ENCODE peak calls at places on chromosomes 13 and 19, in eight cellular contexts. One of them, this sample, is unnamed. For H3K4me1, the result is how much of the 10 kb centered on the place peaks cover.

GRCh38 chr13:97460004-97460756 is 26.2 kb downstream of the RAP2A start:
- DNase-seq in ovary: no peak
- DNase-seq in cardiac muscle cell: peak
- DNase-seq in transverse colon: no peak
- DNase-seq in adipocyte: no peak
- DNase-seq in CD8-positive, alpha-beta T cell: no peak
- DNase-seq in A549: no peak
- DNase-seq in testis: no peak
- DNase-seq in this sample: no peak

GRCh38 chr13:66780814-66781213 is 449.3 kb downstream of the PCDH9 start:
- DNase-seq in ovary: no peak
- DNase-seq in cardiac muscle cell: peak
- DNase-seq in transverse colon: no peak
- DNase-seq in adipocyte: peak
- DNase-seq in CD8-positive, alpha-beta T cell: no peak
- DNase-seq in A549: peak
- DNase-seq in testis: no peak
- DNase-seq in this sample: no peak

GRCh38 chr13:45086484-45086883 is 33.8 kb upstream of the GTF2F2 start:
- DNase-seq in ovary: no peak
- DNase-seq in cardiac muscle cell: peak
- DNase-seq in transverse colon: no peak
- DNase-seq in adipocyte: no peak
- DNase-seq in CD8-positive, alpha-beta T cell: no peak
- DNase-seq in A549: no peak
- DNase-seq in testis: no peak
- DNase-seq in this sample: no peak

GRCh38 chr19:2477732-2478191 is 1.8 kb downstream of the GADD45B start:
- DNase-seq in ovary: no peak
- DNase-seq in cardiac muscle cell: peak
- DNase-seq in transverse colon: peak
- DNase-seq in adipocyte: peak
- DNase-seq in CD8-positive, alpha-beta T cell: peak
- DNase-seq in A549: peak
- DNase-seq in testis: peak
- DNase-seq in this sample: no peak

GRCh38 chr13:42328672-42329071 is 56.7 kb downstream of the AKAP11 start:
- DNase-seq in ovary: no peak
- DNase-seq in cardiac muscle cell: peak
- DNase-seq in transverse colon: no peak
- DNase-seq in adipocyte: no peak
- DNase-seq in CD8-positive, alpha-beta T cell: no peak
- DNase-seq in A549: no peak
- DNase-seq in testis: no peak
- DNase-seq in this sample: no peak

GRCh38 chr19:6378036-6378435 is 2.3 kb upstream of the PSPN start:
- DNase-seq in ovary: no peak
- DNase-seq in cardiac muscle cell: peak
- DNase-seq in transverse colon: no peak
- DNase-seq in adipocyte: peak
- DNase-seq in CD8-positive, alpha-beta T cell: no peak
- DNase-seq in A549: no peak
- DNase-seq in testis: peak
- DNase-seq in this sample: peak

GRCh38 chr13:27712421-27712820 is 79.9 kb upstream of the GSX1 start:
- DNase-seq in ovary: no peak
- DNase-seq in cardiac muscle cell: peak
- DNase-seq in transverse colon: peak
- DNase-seq in adipocyte: peak
- DNase-seq in CD8-positive, alpha-beta T cell: peak
- DNase-seq in A549: peak
- DNase-seq in testis: peak
- DNase-seq in this sample: no peak

GRCh38 chr19:46868444-46868843 is 7.6 kb downstream of the ARHGAP35 start:
- DNase-seq in ovary: no peak
- DNase-seq in cardiac muscle cell: no peak
- DNase-seq in transverse colon: no peak
- DNase-seq in adipocyte: no peak
- DNase-seq in CD8-positive, alpha-beta T cell: no peak
- DNase-seq in A549: no peak
- DNase-seq in testis: no peak
- DNase-seq in this sample: no peak

GRCh38 chr13:108306768-108307332 is 37.3 kb downstream of the TNFSF13B start:
- DNase-seq in ovary: no peak
- DNase-seq in cardiac muscle cell: no peak
- DNase-seq in transverse colon: no peak
- DNase-seq in adipocyte: no peak
- DNase-seq in CD8-positive, alpha-beta T cell: no peak
- DNase-seq in A549: no peak
- DNase-seq in testis: no peak
- DNase-seq in this sample: no peak

GRCh38 chr13:27043013-27043412 is 128.6 kb downstream of the USP12 start:
- DNase-seq in ovary: no peak
- DNase-seq in cardiac muscle cell: peak
- DNase-seq in transverse colon: no peak
- DNase-seq in adipocyte: peak
- DNase-seq in CD8-positive, alpha-beta T cell: no peak
- DNase-seq in A549: peak
- DNase-seq in testis: no peak
- DNase-seq in this sample: no peak

GRCh38 chr19:18128044-18128443 is 24.9 kb upstream of the PIK3R2 start:
- DNase-seq in ovary: no peak
- DNase-seq in cardiac muscle cell: no peak
- DNase-seq in transverse colon: no peak
- DNase-seq in adipocyte: no peak
- DNase-seq in CD8-positive, alpha-beta T cell: no peak
- DNase-seq in A549: no peak
- DNase-seq in testis: no peak
- DNase-seq in this sample: no peak

GRCh38 chr13:32408999-32409313 is 19.0 kb downstream of the N4BP2L1 start:
- DNase-seq in ovary: no peak
- DNase-seq in cardiac muscle cell: no peak
- DNase-seq in transverse colon: no peak
- DNase-seq in adipocyte: no peak
- DNase-seq in CD8-positive, alpha-beta T cell: no peak
- DNase-seq in A549: no peak
- DNase-seq in testis: peak
- DNase-seq in this sample: no peak

GRCh38 chr19:40443930-40444180 is 280 bp downstream of the SERTAD3 start:
- DNase-seq in ovary: no peak
- DNase-seq in cardiac muscle cell: no peak
- DNase-seq in transverse colon: no peak
- DNase-seq in adipocyte: no peak
- DNase-seq in CD8-positive, alpha-beta T cell: no peak
- DNase-seq in A549: no peak
- DNase-seq in testis: no peak
- DNase-seq in this sample: no peak

GRCh38 chr13:53743906-53744305 is 715.3 kb downstream of the OLFM4 start:
- DNase-seq in ovary: no peak
- DNase-seq in cardiac muscle cell: no peak
- DNase-seq in transverse colon: no peak
- DNase-seq in adipocyte: no peak
- DNase-seq in CD8-positive, alpha-beta T cell: no peak
- DNase-seq in A549: peak
- DNase-seq in testis: no peak
- DNase-seq in this sample: no peak

GRCh38 chr19:6057651-6058365 is 52.5 kb downstream of the RFX2 start:
- DNase-seq in ovary: no peak
- DNase-seq in cardiac muscle cell: no peak
- DNase-seq in transverse colon: no peak
- DNase-seq in adipocyte: no peak
- DNase-seq in CD8-positive, alpha-beta T cell: no peak
- DNase-seq in A549: no peak
- DNase-seq in testis: peak
- DNase-seq in this sample: no peak

GRCh38 chr19:591099-591958 is 1.6 kb downstream of the HCN2 start:
- DNase-seq in ovary: peak
- DNase-seq in cardiac muscle cell: peak
- DNase-seq in transverse colon: no peak
- DNase-seq in adipocyte: peak
- DNase-seq in CD8-positive, alpha-beta T cell: no peak
- DNase-seq in A549: no peak
- DNase-seq in testis: no peak
- DNase-seq in this sample: no peak

DNA sequence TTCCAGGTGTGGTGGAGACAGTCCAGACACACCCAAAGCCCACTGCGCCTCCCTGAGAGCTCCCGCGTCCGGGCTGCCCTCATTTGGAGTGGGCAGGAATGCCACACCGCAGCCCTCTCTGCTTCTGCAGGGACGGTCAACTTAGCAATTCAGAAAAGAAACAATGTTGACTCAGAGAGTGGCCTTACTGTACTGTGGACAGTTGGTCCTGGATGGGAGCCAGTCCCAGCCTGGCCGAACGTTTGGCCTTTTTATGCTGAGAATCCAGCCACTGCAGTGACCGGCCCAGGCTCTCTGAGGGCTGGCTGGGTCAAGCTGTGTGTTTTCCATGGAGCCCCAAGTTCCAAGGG is 7.2 kb downstream of the GAS6 start:
- DNase-seq in ovary: no peak
- DNase-seq in cardiac muscle cell: peak
- DNase-seq in transverse colon: peak
- DNase-seq in adipocyte: peak
- DNase-seq in CD8-positive, alpha-beta T cell: no peak
- DNase-seq in A549: no peak
- DNase-seq in testis: peak
- DNase-seq in this sample: no peak
- H3K4me1 ChIP-seq in ovary: half or more
- H3K4me1 ChIP-seq in cardiac muscle cell: under half
- H3K4me1 ChIP-seq in transverse colon: half or more
- H3K4me1 ChIP-seq in adipocyte: under half
- H3K4me1 ChIP-seq in CD8-positive, alpha-beta T cell: under half
- H3K4me1 ChIP-seq in A549: under half
- H3K4me1 ChIP-seq in testis: half or more
- H3K4me1 ChIP-seq in this sample: under half

DNA sequence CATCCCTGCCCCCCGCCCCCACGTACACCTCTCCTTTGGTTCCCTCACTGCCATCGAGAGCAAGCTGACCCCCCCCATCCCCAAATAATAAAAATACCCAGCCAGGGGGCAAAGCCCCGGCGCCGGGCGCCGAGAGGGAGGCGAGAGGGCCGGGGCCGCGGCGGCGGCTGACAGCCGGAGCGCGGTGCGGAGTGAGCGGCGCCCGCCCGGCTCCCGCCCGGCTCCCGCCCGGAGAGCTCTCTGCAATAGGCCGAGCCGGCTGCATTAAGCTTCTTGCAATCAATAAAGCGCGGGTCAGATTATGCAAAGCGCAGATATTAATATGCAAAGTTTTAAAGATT is 40.9 kb downstream of the DEDD2 start:
- DNase-seq in ovary: no peak
- DNase-seq in cardiac muscle cell: no peak
- DNase-seq in transverse colon: no peak
- DNase-seq in adipocyte: peak
- DNase-seq in CD8-positive, alpha-beta T cell: no peak
- DNase-seq in A549: no peak
- DNase-seq in testis: no peak
- DNase-seq in this sample: no peak
- H3K4me3 ChIP-seq in ovary: peak
- H3K4me3 ChIP-seq in cardiac muscle cell: peak
- H3K4me3 ChIP-seq in transverse colon: peak
- H3K4me3 ChIP-seq in adipocyte: peak
- H3K4me3 ChIP-seq in CD8-positive, alpha-beta T cell: peak
- H3K4me3 ChIP-seq in A549: peak
- H3K4me3 ChIP-seq in testis: peak
- H3K4me3 ChIP-seq in this sample: peak

GRCh38 chr19:16340654-16341053 is 16.0 kb downstream of the KLF2 start:
- DNase-seq in ovary: no peak
- DNase-seq in cardiac muscle cell: no peak
- DNase-seq in transverse colon: no peak
- DNase-seq in adipocyte: no peak
- DNase-seq in CD8-positive, alpha-beta T cell: no peak
- DNase-seq in A549: no peak
- DNase-seq in testis: no peak
- DNase-seq in this sample: no peak
- H3K4me1 ChIP-seq in ovary: under half
- H3K4me1 ChIP-seq in cardiac muscle cell: under half
- H3K4me1 ChIP-seq in transverse colon: under half
- H3K4me1 ChIP-seq in adipocyte: under half
- H3K4me1 ChIP-seq in CD8-positive, alpha-beta T cell: half or more
- H3K4me1 ChIP-seq in A549: under half
- H3K4me1 ChIP-seq in testis: under half
- H3K4me1 ChIP-seq in this sample: under half

GRCh38 chr13:24355103-24355502 is 45.7 kb downstream of the C1QTNF9 start:
- DNase-seq in ovary: no peak
- DNase-seq in cardiac muscle cell: no peak
- DNase-seq in transverse colon: no peak
- DNase-seq in adipocyte: no peak
- DNase-seq in CD8-positive, alpha-beta T cell: no peak
- DNase-seq in A549: no peak
- DNase-seq in testis: no peak
- DNase-seq in this sample: no peak

GRCh38 chr13:24356270-24356669 is 46.9 kb downstream of the C1QTNF9 start:
- DNase-seq in ovary: no peak
- DNase-seq in cardiac muscle cell: no peak
- DNase-seq in transverse colon: no peak
- DNase-seq in adipocyte: no peak
- DNase-seq in CD8-positive, alpha-beta T cell: no peak
- DNase-seq in A549: no peak
- DNase-seq in testis: no peak
- DNase-seq in this sample: no peak

GRCh38 chr13:24353736-24354135 is 44.4 kb downstream of the C1QTNF9 start:
- DNase-seq in ovary: no peak
- DNase-seq in cardiac muscle cell: no peak
- DNase-seq in transverse colon: no peak
- DNase-seq in adipocyte: no peak
- DNase-seq in CD8-positive, alpha-beta T cell: no peak
- DNase-seq in A549: no peak
- DNase-seq in testis: no peak
- DNase-seq in this sample: no peak

GRCh38 chr13:24357756-24358155 is 48.4 kb downstream of the C1QTNF9 start:
- DNase-seq in ovary: no peak
- DNase-seq in cardiac muscle cell: no peak
- DNase-seq in transverse colon: no peak
- DNase-seq in adipocyte: no peak
- DNase-seq in CD8-positive, alpha-beta T cell: no peak
- DNase-seq in A549: no peak
- DNase-seq in testis: no peak
- DNase-seq in this sample: no peak

GRCh38 chr13:24356837-24357236 is 47.5 kb downstream of the C1QTNF9 start:
- DNase-seq in ovary: no peak
- DNase-seq in cardiac muscle cell: no peak
- DNase-seq in transverse colon: no peak
- DNase-seq in adipocyte: no peak
- DNase-seq in CD8-positive, alpha-beta T cell: no peak
- DNase-seq in A549: no peak
- DNase-seq in testis: no peak
- DNase-seq in this sample: no peak
- H3K4me3 ChIP-seq in ovary: no peak
- H3K4me3 ChIP-seq in cardiac muscle cell: no peak
- H3K4me3 ChIP-seq in transverse colon: no peak
- H3K4me3 ChIP-seq in adipocyte: no peak
- H3K4me3 ChIP-seq in CD8-positive, alpha-beta T cell: no peak
- H3K4me3 ChIP-seq in A549: no peak
- H3K4me3 ChIP-seq in testis: no peak
- H3K4me3 ChIP-seq in this sample: no peak